ENCODE peak calls at places on chromosomes 12 and 14, in eight cellular contexts. W is fibroblast of the aortic adventitia, U is astrocyte of the spinal cord, B is HFFc6, L is thoracic aorta, Z is WTC11, F is spleen, Y is A549. C is an unnamed sample.

GRCh38 chr14:29846339-29847129 is 81.1 kb downstream of the PRKD1 start:
- DNase-seq in W (no peak), U (no peak), B (no peak), L (no peak), Z (no peak), F (no peak), Y (no peak), C (no peak)

GRCh38 chr14:99892406-99892805 is 99.2 kb downstream of the EML1 start:
- DNase-seq in W (peak), U (peak), B (no peak), L (no peak), Z (no peak), F (no peak), Y (no peak), C (no peak)

GRCh38 chr12:124720687-124721500 is 142.8 kb downstream of the SCARB1 start:
- DNase-seq in W (peak), U (peak), B (no peak), L (no peak), Z (no peak), F (no peak), Y (no peak), C (no peak)

GRCh38 chr12:46214668-46215429 is 54.0 kb downstream of the SLC38A1 start:
- DNase-seq in W (no peak), U (no peak), B (no peak), L (no peak), Z (no peak), F (peak), Y (no peak), C (no peak)

GRCh38 chr14:74980398-74980745 is 22.3 kb upstream of the EIF2B2 start:
- DNase-seq in W (no peak), U (peak), B (no peak), L (no peak), Z (no peak), F (no peak), Y (no peak), C (no peak)

GRCh38 chr14:83196235-83196634 is 1662.6 kb upstream of the SEL1L start:
- DNase-seq in W (no peak), U (no peak), B (no peak), L (no peak), Z (no peak), F (no peak), Y (no peak), C (no peak)

GRCh38 chr12:7751394-7751793 is 4.2 kb upstream of the CLEC4C start:
- DNase-seq in W (no peak), U (no peak), B (no peak), L (no peak), Z (no peak), F (no peak), Y (no peak), C (no peak)

GRCh38 chr14:49972840-49973239 is 80.0 kb downstream of the ARF6 start:
- DNase-seq in W (peak), U (peak), B (peak), L (no peak), Z (no peak), F (no peak), Y (peak), C (peak)

GRCh38 chr12:116381744-116382455 is 104.4 kb upstream of the MED13L start:
- DNase-seq in W (peak), U (peak), B (peak), L (no peak), Z (peak), F (no peak), Y (peak), C (peak)

GRCh38 chr12:51683763-51684357 is 92.8 kb downstream of the SCN8A start:
- DNase-seq in W (peak), U (peak), B (peak), L (no peak), Z (no peak), F (no peak), Y (no peak), C (peak)

GRCh38 chr12:68557011-68557715 is 53.5 kb upstream of the RAP1B start:
- DNase-seq in W (peak), U (peak), B (peak), L (no peak), Z (no peak), F (no peak), Y (no peak), C (peak)

GRCh38 chr14:74474376-74474775 is 18.7 kb downstream of the NPC2 start:
- DNase-seq in W (peak), U (no peak), B (no peak), L (no peak), Z (no peak), F (no peak), Y (no peak), C (no peak)

GRCh38 chr12:103956515-103957027 is 9.1 kb upstream of the TDG start:
- DNase-seq in W (no peak), U (no peak), B (no peak), L (no peak), Z (no peak), F (no peak), Y (no peak), C (no peak)

GRCh38 chr12:9041321-9041720 is 52.0 kb downstream of the KLRG1 start:
- DNase-seq in W (peak), U (peak), B (peak), L (no peak), Z (no peak), F (no peak), Y (no peak), C (no peak)

GRCh38 chr14:69879175-69880047 is at the start of gene SMOC1:
- DNase-seq in W (peak), U (peak), B (no peak), L (peak), Z (peak), F (peak), Y (peak), C (peak)

GRCh38 chr12:401235-402126 is at the start of gene CCDC77:
- DNase-seq in W (peak), U (peak), B (peak), L (peak), Z (peak), F (peak), Y (peak), C (peak)
- TF ChIP-seq CTCF in W (peak), U (peak), B (no peak), L (no peak), Z (no peak), F (peak), Y (no peak), C (peak)

GRCh38 chr12:25854991-25855390 is 103.5 kb upstream of the RASSF8 start:
- DNase-seq in W (no peak), U (no peak), B (no peak), L (no peak), Z (no peak), F (no peak), Y (no peak), C (no peak)

GRCh38 chr12:25852792-25853191 is 105.7 kb upstream of the RASSF8 start:
- DNase-seq in W (no peak), U (peak), B (peak), L (no peak), Z (no peak), F (no peak), Y (no peak), C (no peak)

GRCh38 chr12:25855716-25856115 is 102.8 kb upstream of the RASSF8 start:
- DNase-seq in W (peak), U (peak), B (no peak), L (no peak), Z (no peak), F (no peak), Y (no peak), C (no peak)

DNA sequence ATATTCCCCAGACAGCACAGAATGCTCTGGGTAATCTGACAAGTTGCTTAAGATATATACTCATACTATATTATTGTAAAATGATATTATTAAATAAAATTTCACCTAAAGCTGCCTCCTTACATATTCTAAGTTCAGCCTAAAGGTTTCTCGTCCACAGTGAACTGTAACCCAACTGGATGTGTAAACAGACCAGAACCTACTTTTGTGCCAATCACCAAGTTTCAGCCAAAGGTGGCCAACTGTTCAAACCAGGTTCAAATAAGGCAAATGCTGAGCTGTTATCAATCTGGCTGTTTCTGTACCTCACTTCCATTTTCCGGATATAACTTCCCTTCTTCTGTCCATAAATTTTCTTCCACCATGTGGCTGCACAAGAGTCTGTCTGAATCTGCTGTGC is 104.8 kb upstream of the RASSF8 start:
- DNase-seq in W (no peak), U (no peak), B (no peak), L (no peak), Z (no peak), F (no peak), Y (no peak), C (no peak)
- TF ChIP-seq CTCF in W (no peak), U (no peak), B (no peak), L (no peak), Z (no peak), F (no peak), Y (no peak), C (no peak)

GRCh38 chr14:78904094-78904493 is 733.9 kb downstream of the NRXN3 start:
- DNase-seq in W (no peak), U (no peak), B (no peak), L (no peak), Z (no peak), F (no peak), Y (no peak), C (no peak)
- TF ChIP-seq CTCF in W (no peak), U (no peak), B (peak), L (no peak), Z (no peak), F (no peak), Y (no peak), C (no peak)

DNA sequence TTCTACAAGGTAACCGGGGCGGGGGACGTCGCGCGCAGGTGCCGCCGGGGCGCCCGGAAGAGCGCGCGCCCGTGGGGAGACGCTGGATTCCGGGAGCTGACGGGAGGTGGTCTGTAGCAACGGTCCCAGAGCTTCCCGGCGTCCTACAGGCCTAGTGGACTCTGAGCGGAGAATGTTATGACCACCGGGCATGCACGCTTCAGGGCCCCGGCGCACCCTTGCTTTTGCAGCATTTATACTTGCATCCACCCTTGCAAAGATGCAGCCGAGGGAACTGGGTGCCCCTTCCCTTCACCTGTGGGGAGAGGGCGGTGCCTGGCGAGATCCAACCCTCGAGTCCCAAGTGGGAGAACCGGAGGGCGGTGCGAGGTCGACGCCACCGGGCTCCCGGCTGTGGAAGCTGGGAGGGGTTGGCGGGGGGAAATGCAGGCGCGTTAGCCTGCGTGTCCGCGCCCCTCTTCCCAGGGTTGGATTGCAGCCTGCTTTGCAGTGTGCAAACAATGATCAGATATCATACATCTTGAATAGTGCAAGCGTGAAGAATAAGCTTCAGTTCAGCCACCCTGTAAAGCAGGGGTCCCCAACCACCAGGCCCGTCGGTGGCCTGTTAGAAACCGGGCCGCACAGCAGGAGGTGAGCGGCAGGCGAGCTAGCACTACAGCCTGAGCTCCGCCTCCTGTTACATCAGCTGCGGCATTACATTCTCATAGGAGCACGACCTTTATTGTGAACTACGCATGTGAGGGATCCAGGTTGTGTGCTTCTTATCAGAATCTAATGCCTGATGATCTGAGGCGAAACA is 576 bp downstream of the ERP29 start:
- DNase-seq in W (peak), U (peak), B (peak), L (no peak), Z (peak), F (peak), Y (peak), C (no peak)
- TF ChIP-seq CTCF in W (no peak), U (no peak), B (peak), L (no peak), Z (no peak), F (peak), Y (no peak), C (no peak)

GRCh38 chr12:6276936-6277615 is 33.4 kb upstream of the PLEKHG6 start:
- DNase-seq in W (no peak), U (no peak), B (no peak), L (no peak), Z (no peak), F (no peak), Y (no peak), C (no peak)
- TF ChIP-seq CTCF in W (peak), U (peak), B (peak), L (no peak), Z (no peak), F (no peak), Y (no peak), C (peak)

GRCh38 chr12:71838231-71838630 is 1.3 kb upstream of the TBC1D15 start:
- DNase-seq in W (no peak), U (no peak), B (no peak), L (no peak), Z (no peak), F (no peak), Y (no peak), C (no peak)

GRCh38 chr12:71838661-71839060 is 898 bp upstream of the TBC1D15 start:
- DNase-seq in W (no peak), U (no peak), B (no peak), L (no peak), Z (no peak), F (no peak), Y (no peak), C (no peak)

GRCh38 chr12:71837356-71837755 is 2.2 kb upstream of the TBC1D15 start:
- DNase-seq in W (no peak), U (no peak), B (no peak), L (no peak), Z (no peak), F (no peak), Y (no peak), C (no peak)

GRCh38 chr12:71840226-71840847 is 778 bp downstream of the TBC1D15 start:
- DNase-seq in W (peak), U (peak), B (peak), L (no peak), Z (no peak), F (no peak), Y (peak), C (peak)
- TF ChIP-seq CTCF in W (no peak), U (no peak), B (no peak), L (no peak), Z (no peak), F (no peak), Y (no peak), C (no peak)

C was measured in astrocyte of the cerebellum.